ENCODE peak calls at places on chromosomes 7 and 10, in eight cellular contexts. G is AG04450, Q is endothelial cell, X is mammary epithelial cell, S is tibial nerve, N is lung, M is glutamatergic neuron, J is natural killer cell. F is an unnamed sample.

GRCh38 chr7:48285365-48285764 is 114.1 kb downstream of the ABCA13 start:
- DNase-seq in X (peak), N (no peak), J (no peak), G (peak), S (no peak), Q (no peak), M (no peak), F (no peak)

GRCh38 chr10:133237241-133238065 is at the start of gene VENTX:
- DNase-seq in S (no peak), Q (no peak), J (no peak), N (no peak), G (no peak), X (no peak), M (peak), F (no peak)

GRCh38 chr7:110877086-110877485 is 213.8 kb upstream of the LRRN3 start:
- DNase-seq in G (no peak), S (no peak), J (no peak), M (no peak), N (no peak), Q (no peak), X (no peak), F (no peak)

GRCh38 chr7:103905997-103906396 is 83.5 kb downstream of the RELN start:
- DNase-seq in J (no peak), Q (no peak), S (no peak), M (no peak), G (no peak), X (no peak), N (no peak), F (no peak)

GRCh38 chr7:126445991-126446390 is 806.8 kb downstream of the GRM8 start:
- DNase-seq in Q (no peak), X (no peak), S (no peak), J (no peak), N (no peak), G (no peak), M (no peak), F (no peak)

GRCh38 chr7:33674804-33675411 is 230.4 kb upstream of the BMPER start:
- DNase-seq in X (no peak), G (no peak), M (no peak), N (no peak), S (no peak), Q (no peak), J (no peak), F (no peak)

GRCh38 chr10:102648889-102649752 is 4.8 kb downstream of the TRIM8 start:
- DNase-seq in N (no peak), Q (no peak), M (no peak), J (no peak), X (no peak), G (no peak), S (no peak), F (no peak)

GRCh38 chr10:130804778-130805634 is 506.5 kb downstream of the TCERG1L start:
- DNase-seq in N (no peak), J (no peak), X (no peak), Q (no peak), G (no peak), M (no peak), S (no peak), F (no peak)

GRCh38 chr10:110265573-110266193 is 39.0 kb downstream of the SMNDC1 start:
- DNase-seq in M (no peak), G (no peak), S (no peak), N (no peak), X (no peak), J (no peak), Q (no peak), F (no peak)

GRCh38 chr10:34737772-34738169 is 77.3 kb downstream of the PARD3 start:
- DNase-seq in G (no peak), J (no peak), M (no peak), S (no peak), Q (no peak), X (no peak), N (no peak), F (no peak)

GRCh38 chr10:56586391-56586790 is 225.3 kb upstream of the ZWINT start:
- DNase-seq in J (no peak), S (no peak), X (peak), G (no peak), Q (no peak), N (no peak), M (peak), F (no peak)

GRCh38 chr7:128299109-128299514 is 44.6 kb downstream of the RBM28 start:
- DNase-seq in X (no peak), J (no peak), G (no peak), N (no peak), M (no peak), Q (no peak), S (no peak), F (no peak)

GRCh38 chr10:119575506-119575905 is 21.3 kb downstream of the TIAL1 start:
- DNase-seq in G (no peak), N (no peak), Q (no peak), X (peak), J (no peak), M (no peak), S (no peak), F (no peak)

GRCh38 chr10:75407716-75408511 is 6.3 kb upstream of the ZNF503 start:
- DNase-seq in N (peak), J (no peak), S (no peak), M (peak), G (no peak), X (peak), Q (peak), F (no peak)

GRCh38 chr7:104207348-104207730 is 474 bp downstream of the ORC5 start:
- DNase-seq in J (no peak), G (no peak), M (no peak), X (peak), N (no peak), Q (peak), S (no peak), F (no peak)

GRCh38 chr10:86085686-86086085 is 280.9 kb downstream of the GRID1 start:
- DNase-seq in G (no peak), X (no peak), J (no peak), M (no peak), Q (no peak), N (no peak), S (no peak), F (no peak)

GRCh38 chr7:139321071-139321745 is 19.9 kb upstream of the FMC1 start:
- DNase-seq in M (no peak), J (no peak), S (no peak), N (no peak), G (no peak), X (peak), Q (no peak), F (no peak)

GRCh38 chr10:88450201-88450600 is 132.9 kb downstream of the RNLS start:
- DNase-seq in M (no peak), Q (no peak), J (no peak), G (no peak), N (no peak), X (no peak), S (no peak), F (no peak)

GRCh38 chr7:16609842-16610450 is 35.6 kb downstream of the ANKMY2 start:
- DNase-seq in J (no peak), X (no peak), S (no peak), Q (no peak), N (no peak), M (no peak), G (no peak), F (no peak)

GRCh38 chr7:73397521-73397934 is 36.0 kb upstream of the FZD9 start:
- DNase-seq in S (no peak), Q (no peak), M (no peak), N (no peak), J (no peak), X (no peak), G (no peak), F (no peak)

GRCh38 chr7:127135871-127136485 is 116.8 kb downstream of the GRM8 start:
- DNase-seq in G (no peak), X (no peak), Q (no peak), M (no peak), S (no peak), J (no peak), N (no peak), F (no peak)

GRCh38 chr10:80487791-80488538 is 33.9 kb downstream of the TSPAN14 start:
- DNase-seq in M (no peak), J (peak), S (no peak), N (peak), G (no peak), X (no peak), Q (no peak), F (peak)

GRCh38 chr7:127807340-127807739 is 155.3 kb downstream of the SND1 start:
- DNase-seq in X (no peak), G (no peak), J (no peak), N (no peak), S (no peak), Q (no peak), M (no peak), F (no peak)

GRCh38 chr10:74502963-74503608 is 323.3 kb upstream of the KAT6B start:
- DNase-seq in S (no peak), X (peak), J (no peak), Q (no peak), G (peak), M (no peak), N (no peak), F (no peak)

GRCh38 chr10:77856566-77856965 is 70.0 kb downstream of the DLG5 start:
- DNase-seq in J (no peak), X (no peak), M (no peak), S (no peak), Q (no peak), G (no peak), N (no peak), F (no peak)

GRCh38 chr7:106584914-106585759 is 75.8 kb downstream of the CCDC71L start:
- DNase-seq in X (no peak), N (no peak), G (no peak), M (no peak), Q (no peak), J (no peak), S (no peak), F (no peak)

GRCh38 chr7:150378853-150379589 is at the start of gene ZNF775:
- DNase-seq in J (peak), S (peak), X (peak), N (peak), M (peak), Q (peak), G (peak), F (peak)

GRCh38 chr10:13453896-13454295 is 74.9 kb downstream of the BEND7 start:
- DNase-seq in X (no peak), N (peak), M (no peak), Q (no peak), G (no peak), J (no peak), S (no peak), F (peak)

GRCh38 chr10:97117372-97117771 is 68.4 kb downstream of the SLIT1 start:
- DNase-seq in Q (no peak), N (no peak), M (no peak), X (peak), S (no peak), G (no peak), J (no peak), F (no peak)

GRCh38 chr7:136174477-136174876 is 197.3 kb upstream of the MTPN start:
- DNase-seq in S (no peak), M (no peak), Q (no peak), J (no peak), X (no peak), G (no peak), N (no peak), F (no peak)
- TF ChIP-seq CTCF in S (no peak), M (no peak), Q (no peak), J (no peak), X (no peak), G (no peak), N (no peak), F (no peak)

DNA sequence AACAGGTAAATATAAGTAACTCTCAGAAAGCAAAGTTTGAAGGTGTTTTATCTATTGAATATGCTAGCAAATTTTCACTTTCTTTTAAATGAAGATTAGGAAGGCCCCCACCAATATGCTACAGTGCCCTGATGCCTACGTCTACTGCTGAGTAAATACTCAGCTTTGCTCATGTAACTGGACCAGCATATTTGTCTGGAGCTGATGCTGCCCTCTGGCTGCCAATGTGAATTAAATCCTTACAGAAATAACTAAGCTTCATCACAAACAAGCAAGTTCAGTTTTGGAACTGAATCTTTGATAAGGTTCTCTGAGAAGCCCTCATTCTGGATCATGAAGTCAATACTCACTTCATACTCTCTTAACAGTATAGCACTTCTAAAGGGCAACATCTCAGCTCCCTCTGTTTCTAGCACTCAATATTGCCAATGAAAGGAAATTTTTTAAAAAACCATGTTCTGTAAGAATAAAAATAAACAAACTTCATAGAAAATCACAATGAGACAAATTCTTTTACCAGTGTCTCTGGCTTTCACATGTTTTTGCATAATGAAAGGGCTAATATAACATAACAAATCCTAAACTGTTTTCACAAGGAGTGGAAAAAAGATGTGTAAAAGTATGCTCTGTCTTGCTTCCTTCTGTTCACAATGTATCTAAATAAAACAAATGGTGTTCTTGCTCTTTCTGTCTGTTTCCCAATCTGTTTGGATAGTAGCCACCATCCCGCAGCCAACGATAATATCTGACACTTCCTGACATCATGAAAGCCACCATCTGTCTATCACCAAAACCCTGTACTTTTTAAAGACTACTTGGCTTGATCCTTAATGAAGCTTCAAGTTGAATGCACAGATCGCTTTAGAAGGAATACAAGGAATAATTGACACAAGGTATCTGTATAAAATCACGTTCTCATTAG is 246.5 kb downstream of the ETV1 start:
- DNase-seq in J (no peak), N (peak), S (no peak), X (peak), Q (peak), M (peak), G (peak), F (no peak)
- TF ChIP-seq CTCF in J (no peak), N (peak), S (peak), X (peak), Q (no peak), M (peak), G (peak), F (no peak)

GRCh38 chr7:114426380-114426779 is 11.8 kb downstream of the FOXP2 start:
- DNase-seq in M (no peak), N (no peak), X (no peak), J (no peak), G (no peak), S (no peak), Q (no peak), F (no peak)

GRCh38 chr7:114419441-114420107 is 5.0 kb downstream of the FOXP2 start:
- DNase-seq in G (peak), S (no peak), M (no peak), Q (no peak), X (no peak), J (no peak), N (no peak), F (no peak)

GRCh38 chr7:114426824-114427223 is 12.2 kb downstream of the FOXP2 start:
- DNase-seq in G (no peak), J (no peak), S (no peak), M (no peak), X (no peak), Q (no peak), N (no peak), F (no peak)

GRCh38 chr7:114423218-114423496 is 8.5 kb downstream of the FOXP2 start:
- DNase-seq in M (no peak), N (no peak), Q (no peak), S (no peak), G (no peak), X (no peak), J (no peak), F (no peak)

DNA sequence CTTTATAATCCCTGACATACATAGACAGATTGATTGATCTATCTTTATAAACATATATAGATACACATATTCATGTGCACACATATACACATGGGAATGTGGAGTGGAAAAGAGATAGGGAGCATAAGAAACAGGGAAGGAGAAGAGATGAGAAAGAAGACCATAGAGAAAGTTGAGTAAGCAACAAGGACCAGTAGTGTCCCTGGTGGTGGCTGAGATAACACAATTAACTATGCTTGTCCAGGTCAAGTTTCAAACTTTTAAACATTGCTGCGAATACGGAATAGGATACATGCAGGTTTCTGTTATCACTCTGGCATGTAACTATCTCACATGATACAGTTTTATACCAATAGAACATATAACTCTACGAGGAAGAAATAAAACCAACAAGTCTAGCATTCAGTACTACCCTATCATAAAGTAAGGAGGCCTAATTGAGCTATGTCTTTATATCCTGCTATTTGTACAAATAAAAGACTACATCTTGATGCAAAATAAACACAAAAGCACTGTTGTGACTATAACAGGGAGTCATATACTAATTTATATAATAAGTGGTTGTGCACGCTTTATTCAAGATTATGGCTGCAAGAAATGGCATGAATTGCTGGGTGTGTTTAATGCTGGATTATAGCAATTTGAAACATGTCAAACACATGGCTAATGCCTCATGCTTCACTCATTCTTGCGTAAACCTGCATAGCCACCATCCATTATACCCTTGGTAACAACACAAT is 8.0 kb downstream of the FOXP2 start:
- DNase-seq in M (no peak), S (no peak), G (no peak), N (no peak), J (no peak), X (no peak), Q (no peak), F (no peak)
- TF ChIP-seq CTCF in M (peak), S (no peak), G (peak), N (no peak), J (no peak), X (peak), Q (peak), F (no peak)

DNA sequence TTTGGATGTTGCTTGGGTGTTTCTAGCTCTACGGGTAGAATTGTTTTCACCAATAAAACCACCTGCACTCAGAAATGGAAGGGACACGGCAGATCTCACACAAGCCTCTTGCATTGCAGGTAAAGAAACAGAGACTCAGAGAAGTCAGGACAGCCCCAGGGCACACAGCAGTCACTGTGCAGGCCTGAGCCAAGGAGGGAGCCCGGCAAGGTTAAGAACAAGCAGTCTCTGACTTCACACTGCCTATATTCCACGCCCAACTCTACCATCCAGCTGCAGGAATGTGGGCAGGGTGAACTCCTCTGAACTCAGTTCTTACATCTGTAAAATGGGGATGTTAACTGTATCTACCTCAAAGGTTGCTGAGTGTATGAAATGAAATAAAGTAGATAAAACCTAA is 15.4 kb downstream of the CHST15 start:
- DNase-seq in N (no peak), X (no peak), S (no peak), M (no peak), G (no peak), J (no peak), Q (no peak), F (no peak)
- TF ChIP-seq CTCF in N (no peak), X (no peak), S (no peak), M (no peak), G (no peak), J (no peak), Q (no peak), F (no peak)

DNA sequence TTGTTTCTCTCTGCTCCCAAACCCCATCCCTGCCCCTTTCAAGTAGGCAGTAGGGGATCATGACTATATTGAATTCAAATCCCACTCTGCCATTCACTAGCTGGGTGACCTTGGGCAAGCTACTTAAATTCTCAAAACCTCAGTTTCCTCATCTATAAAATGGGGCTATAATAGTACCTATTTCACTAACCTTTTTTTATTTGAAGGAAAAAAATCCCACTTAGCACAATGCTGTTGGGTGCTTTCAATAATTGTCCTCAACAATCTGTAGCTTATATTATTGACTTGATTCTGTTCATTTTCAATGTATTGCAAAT is 190.4 kb upstream of the YAE1 start:
- DNase-seq in Q (no peak), S (no peak), N (no peak), G (no peak), X (no peak), M (no peak), J (no peak), F (no peak)
- TF ChIP-seq CTCF in Q (no peak), S (no peak), N (no peak), G (no peak), X (no peak), M (no peak), J (no peak), F (no peak)

GRCh38 chr7:154892459-154892858 is 110.5 kb downstream of the PAXIP1 start:
- DNase-seq in Q (no peak), J (no peak), N (no peak), M (no peak), G (no peak), S (no peak), X (no peak), F (no peak)
- TF ChIP-seq CTCF in Q (no peak), J (no peak), N (no peak), M (no peak), G (no peak), S (no peak), X (no peak), F (no peak)

GRCh38 chr10:69096045-69096444 is 8.1 kb downstream of the SRGN start:
- DNase-seq in X (no peak), G (no peak), S (no peak), M (no peak), J (no peak), Q (no peak), N (no peak), F (no peak)

GRCh38 chr10:69092959-69093850 is 5.3 kb downstream of the SRGN start:
- DNase-seq in Q (peak), G (peak), N (peak), X (peak), J (peak), S (peak), M (peak), F (peak)

GRCh38 chr10:69097729-69098128 is 9.8 kb downstream of the SRGN start:
- DNase-seq in M (no peak), Q (no peak), G (no peak), S (no peak), X (no peak), N (no peak), J (no peak), F (no peak)

GRCh38 chr10:69090687-69091450 is 3.0 kb downstream of the SRGN start:
- DNase-seq in N (no peak), X (peak), S (no peak), Q (no peak), M (no peak), G (no peak), J (no peak), F (no peak)

DNA sequence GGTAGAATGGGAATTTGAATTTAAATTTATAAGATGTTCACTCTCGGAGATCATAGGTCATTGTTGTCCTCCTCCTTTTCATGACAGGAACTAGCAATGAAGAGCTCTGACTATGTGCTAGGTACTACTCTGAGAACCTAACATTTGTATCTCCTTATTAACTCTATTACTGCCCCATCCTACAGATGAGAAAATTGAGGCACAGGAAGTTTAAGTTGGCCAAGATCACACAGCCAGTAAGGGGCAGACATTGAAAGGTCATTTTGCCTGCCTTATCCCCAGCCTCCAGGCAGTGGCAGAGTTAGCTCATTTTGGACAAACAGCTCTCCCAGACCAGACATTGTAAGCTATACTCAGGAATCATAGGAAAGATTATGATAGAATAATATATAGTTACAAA is 6.0 kb downstream of the SRGN start:
- DNase-seq in X (peak), N (no peak), Q (no peak), S (no peak), J (no peak), M (no peak), G (no peak), F (no peak)
- TF ChIP-seq CTCF in X (peak), N (no peak), Q (no peak), S (no peak), J (no peak), M (no peak), G (peak), F (no peak)